ENCODE peak calls at places on chromosomes 4 and X, in six cellular contexts. C is adrenal gland, D is Peyer's patch, T is ovary, J is SJCRH30, K is IMR-90. H is an unnamed sample.

GRCh38 chr4:7812921-7813320 is 126.7 kb downstream of the AFAP1 start:
- DNase-seq in K (no peak), D (no peak), C (no peak), J (no peak), T (no peak), H (no peak)

GRCh38 chr4:124111922-124112321 is 600.6 kb downstream of the ANKRD50 start:
- DNase-seq in C (no peak), K (peak; percentile 87), T (no peak), D (no peak), J (peak; percentile 92), H (no peak)

GRCh38 chr4:184845367-184846011 is 19.7 kb upstream of the ACSL1 start:
- DNase-seq in C (no peak), K (peak; percentile 79), J (peak; percentile 13), T (no peak), D (no peak), H (no peak)

GRCh38 chrX:121008920-121009319 is 23.4 kb upstream of the CT47A1 start:
- DNase-seq in J (no peak), C (no peak), D (no peak), T (no peak), K (no peak), H (no peak)

GRCh38 chr4:25878676-25879075 is 15.9 kb upstream of the SEL1L3 start:
- DNase-seq in C (no peak), T (no peak), J (no peak), D (no peak), K (no peak), H (no peak)

GRCh38 chrX:13396887-13397286 is 77.0 kb upstream of the ATXN3L start:
- DNase-seq in J (no peak), D (no peak), C (no peak), K (peak; percentile 74), T (no peak), H (no peak)

GRCh38 chr4:115883251-115883650 is 769.8 kb upstream of the NDST4 start:
- DNase-seq in J (no peak), K (no peak), D (no peak), T (no peak), C (no peak), H (no peak)

GRCh38 chrX:39974228-39974627 is 123.5 kb downstream of the BCOR start:
- DNase-seq in T (no peak), C (no peak), J (peak; percentile 26), D (no peak), K (no peak), H (no peak)

GRCh38 chrX:53211391-53211978 is 13.5 kb downstream of the KDM5C start:
- DNase-seq in C (no peak), K (peak; percentile 61), J (no peak), T (no peak), D (no peak), H (no peak)

GRCh38 chr4:48173055-48173991 is 39.3 kb upstream of the TXK start:
- DNase-seq in J (peak; percentile 78), D (no peak), C (no peak), K (peak; percentile 90), T (no peak), H (no peak)

GRCh38 chrX:141176586-141177451 is at the start of gene LDOC1:
- DNase-seq in K (peak; percentile 71), D (peak; percentile 59), T (peak; percentile 88), C (peak; percentile 73), J (peak; percentile 84), H (peak; percentile 90)

GRCh38 chr4:40212674-40213504 is 16.1 kb downstream of the RHOH start:
- DNase-seq in D (no peak), C (no peak), K (peak; percentile 20), T (no peak), J (no peak), H (peak; percentile 16)

GRCh38 chr4:48556268-48556667 is 66.2 kb downstream of the ZAR1 start:
- DNase-seq in D (no peak), J (no peak), K (no peak), T (no peak), C (no peak), H (no peak)

GRCh38 chr4:153205028-153205648 is 895 bp downstream of the TRIM2 start:
- DNase-seq in K (no peak), T (no peak), D (peak; percentile 86), C (no peak), J (no peak), H (no peak)

GRCh38 chr4:153206534-153206933 is 2.3 kb downstream of the TRIM2 start:
- DNase-seq in T (no peak), K (no peak), D (no peak), J (no peak), C (no peak), H (no peak)

GRCh38 chr4:153204247-153205027 is at the start of gene TRIM2:
- DNase-seq in J (peak; percentile 97), D (peak; percentile 83), T (peak; percentile 63), C (peak; percentile 35), K (peak; percentile 78), H (no peak)

GRCh38 chr4:153207027-153207426 is 2.8 kb downstream of the TRIM2 start:
- DNase-seq in J (no peak), T (no peak), K (no peak), D (no peak), C (no peak), H (no peak)

GRCh38 chr4:153205757-153206156 is 1.5 kb downstream of the TRIM2 start:
- DNase-seq in T (no peak), K (no peak), J (no peak), C (no peak), D (peak; percentile 77), H (no peak)
- H3K4me3 ChIP-seq in T (no peak overlapping the region), K (no peak overlapping the region), J (no peak overlapping the region), C (no peak overlapping the region), D (peak overlapping the region; percentile 16), H (no peak overlapping the region)

DNA sequence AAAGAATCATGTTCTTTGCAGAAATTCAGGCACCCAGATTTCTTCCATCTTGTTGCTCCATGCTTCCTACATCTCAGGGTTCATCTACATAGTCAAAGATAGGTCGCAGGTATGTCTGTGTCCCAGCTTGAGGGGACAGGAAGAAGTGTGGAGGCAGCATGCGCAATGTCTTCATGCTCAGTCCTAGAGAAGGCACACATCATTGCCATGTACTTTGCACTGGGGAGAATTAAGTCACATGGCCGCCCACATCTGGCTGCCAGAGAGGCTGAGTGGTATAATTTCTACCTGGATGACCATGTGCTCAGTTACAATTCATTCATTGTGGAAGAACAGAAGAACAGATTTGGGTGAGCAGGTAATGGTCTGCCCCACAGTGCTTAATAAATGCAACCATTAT is 54.1 kb downstream of the GAB1 start:
- DNase-seq in D (peak; percentile 51), T (no peak), J (no peak), C (no peak), K (no peak), H (no peak)
- H3K4me1 ChIP-seq in D (no peaks in the 10 kb centered on the region), T (peaks cover 10% of the 10 kb centered on the region), J (no peaks in the 10 kb centered on the region), C (peaks cover 47% of the 10 kb centered on the region), K (peaks cover 19% of the 10 kb centered on the region), H (no peaks in the 10 kb centered on the region)

DNA sequence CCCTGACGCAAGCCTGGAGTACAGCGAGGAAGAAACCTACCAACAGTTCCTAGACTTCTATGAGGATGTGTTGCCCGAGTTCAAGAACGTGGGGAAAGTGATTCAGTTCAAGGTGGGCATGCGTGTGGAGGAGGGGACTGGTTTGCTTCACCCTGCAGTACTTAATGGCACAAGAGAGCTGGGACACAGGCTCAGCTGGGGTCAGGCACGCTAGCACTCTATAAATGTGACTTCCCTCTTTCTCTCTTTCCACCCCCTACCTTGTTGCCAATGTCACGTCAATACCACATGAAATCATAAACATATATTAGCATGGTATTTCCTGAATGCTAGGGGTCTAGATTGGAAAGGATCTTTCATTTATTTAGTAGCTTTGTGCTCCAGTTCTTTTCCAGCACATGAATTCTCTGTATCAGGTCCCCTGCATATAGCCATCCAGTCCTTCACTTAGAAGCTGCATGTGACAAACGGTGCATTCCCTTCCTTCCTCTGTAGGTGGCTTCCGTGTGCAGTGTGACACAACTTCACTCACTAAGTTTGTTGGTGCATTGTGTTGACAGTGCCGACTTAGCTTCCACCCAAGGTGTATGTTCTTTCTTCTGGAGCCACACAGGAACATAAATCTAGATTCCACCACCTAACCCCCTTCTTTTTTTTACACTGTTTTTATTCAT is 25.6 kb downstream of the ZRSR2 start:
- DNase-seq in J (peak; percentile 47), T (no peak), C (no peak), D (no peak), K (peak; percentile 33), H (peak; percentile 22)
- H3K4me3 ChIP-seq in J (no peak overlapping the region), T (no peak overlapping the region), C (no peak overlapping the region), D (no peak overlapping the region), K (no peak overlapping the region), H (no peak overlapping the region)

DNA sequence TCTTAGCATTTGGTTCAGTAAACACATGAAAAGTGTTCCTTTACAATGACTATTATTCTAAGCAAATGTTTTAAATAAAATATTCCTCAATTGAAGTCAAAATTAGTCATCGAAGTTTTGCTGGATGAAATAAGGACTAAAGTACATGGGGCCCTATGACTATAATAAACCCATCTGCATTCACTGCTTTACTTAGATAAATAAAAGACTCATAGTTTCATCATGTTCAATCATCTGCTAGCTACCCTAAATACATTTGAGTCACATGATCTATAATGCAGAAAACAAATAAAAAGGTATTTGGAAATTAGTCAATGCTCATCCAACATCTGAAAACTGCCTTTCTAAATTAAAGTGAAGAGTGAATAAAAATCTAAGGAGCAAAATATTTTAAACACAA is 78.8 kb downstream of the CAMK2D start:
- DNase-seq in K (peak; percentile 90), J (no peak), D (no peak), C (no peak), T (no peak), H (no peak)
- H3K4me1 ChIP-seq in K (peaks cover 8% of the 10 kb centered on the region), J (peaks cover 2% of the 10 kb centered on the region), D (peaks cover 1% of the 10 kb centered on the region), C (peaks cover 11% of the 10 kb centered on the region), T (peaks cover 2% of the 10 kb centered on the region), H (peaks cover 9% of the 10 kb centered on the region)

GRCh38 chr4:103074598-103075434 is 1.7 kb downstream of the SLC9B2 start:
- DNase-seq in T (no peak), C (no peak), J (no peak), K (peak; percentile 52), D (no peak), H (no peak)
- H3K4me3 ChIP-seq in T (peak overlapping the region; percentile 56), C (no peak overlapping the region), J (peak overlapping the region; percentile 96), K (no peak overlapping the region), D (no peak overlapping the region), H (peak overlapping the region; percentile 87)

GRCh38 chr4:42641696-42642095 is 15.2 kb downstream of the ATP8A1 start:
- DNase-seq in T (no peak), K (no peak), J (no peak), D (no peak), C (no peak), H (no peak)

GRCh38 chr4:42641155-42641554 is 15.8 kb downstream of the ATP8A1 start:
- DNase-seq in J (no peak), K (no peak), T (no peak), D (no peak), C (no peak), H (no peak)

GRCh38 chr4:42638993-42639392 is 17.9 kb downstream of the ATP8A1 start:
- DNase-seq in T (no peak), J (no peak), C (no peak), D (no peak), K (no peak), H (no peak)

GRCh38 chr4:42642136-42642797 is 14.6 kb downstream of the ATP8A1 start:
- DNase-seq in D (no peak), T (no peak), K (no peak), C (no peak), J (no peak), H (no peak)

DNA sequence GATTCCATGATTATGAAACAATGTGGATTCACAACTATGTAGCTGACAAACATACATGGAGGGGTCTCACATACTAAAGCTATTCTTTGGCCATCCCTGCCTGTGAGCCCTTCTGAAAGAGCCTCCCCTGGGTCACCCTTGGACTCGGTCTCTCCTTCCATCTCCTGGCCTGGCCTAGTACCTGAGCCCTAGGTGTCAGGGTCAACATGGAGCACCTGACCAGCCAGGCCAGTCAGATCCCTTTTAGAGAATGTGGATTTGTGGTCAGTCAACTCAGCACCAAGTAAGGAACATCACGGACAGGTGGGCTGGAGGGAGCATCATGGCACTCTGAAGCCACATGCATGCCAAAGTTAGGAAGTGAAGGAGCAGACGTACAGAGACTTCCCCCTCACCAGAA is 16.3 kb downstream of the ATP8A1 start:
- DNase-seq in J (no peak), K (no peak), T (no peak), C (no peak), D (no peak), H (no peak)
- H3K4me1 ChIP-seq in J (no peaks in the 10 kb centered on the region), K (no peaks in the 10 kb centered on the region), T (no peaks in the 10 kb centered on the region), C (peaks cover 12% of the 10 kb centered on the region), D (peaks cover 8% of the 10 kb centered on the region), H (peaks cover 13% of the 10 kb centered on the region)

H was measured in BE2C.